ENCODE peak calls at places on chromosomes 6 and 20, in nine cellular contexts. One of them, this sample, is unnamed.

GRCh38 chr6:101203664-101204063 is 189.8 kb upstream of the GRIK2 start:
- DNase-seq in iris pigment epithelial cell: no peak
- DNase-seq in GM23248: no peak
- DNase-seq in DMS53: no peak
- DNase-seq in midbrain: no peak
- DNase-seq in mammary epithelial cell: no peak
- DNase-seq in anterior cingulate cortex: no peak
- DNase-seq in lower leg skin: no peak
- DNase-seq in suprapubic skin: no peak
- DNase-seq in this sample: no peak

GRCh38 chr6:44074383-44075136 is 52.7 kb downstream of the MRPL14 start:
- DNase-seq in iris pigment epithelial cell: peak; percentile 69
- DNase-seq in GM23248: peak; percentile 91
- DNase-seq in DMS53: no peak
- DNase-seq in midbrain: no peak
- DNase-seq in mammary epithelial cell: peak; percentile 83
- DNase-seq in anterior cingulate cortex: no peak
- DNase-seq in lower leg skin: peak; percentile 65
- DNase-seq in suprapubic skin: peak; percentile 88
- DNase-seq in this sample: peak; percentile 68

GRCh38 chr20:61256365-61256764 is 4.3 kb downstream of the CDH4 start:
- DNase-seq in iris pigment epithelial cell: no peak
- DNase-seq in GM23248: no peak
- DNase-seq in DMS53: no peak
- DNase-seq in midbrain: no peak
- DNase-seq in mammary epithelial cell: no peak
- DNase-seq in anterior cingulate cortex: no peak
- DNase-seq in lower leg skin: no peak
- DNase-seq in suprapubic skin: no peak
- DNase-seq in this sample: no peak

GRCh38 chr6:167056370-167056769 is 57.2 kb downstream of the CEP43 start:
- DNase-seq in iris pigment epithelial cell: peak; percentile 83
- DNase-seq in GM23248: no peak
- DNase-seq in DMS53: no peak
- DNase-seq in midbrain: no peak
- DNase-seq in mammary epithelial cell: peak; percentile 33
- DNase-seq in anterior cingulate cortex: no peak
- DNase-seq in lower leg skin: no peak
- DNase-seq in suprapubic skin: no peak
- DNase-seq in this sample: peak; percentile 49

GRCh38 chr20:25025091-25025861 is 32.7 kb downstream of the ACSS1 start:
- DNase-seq in iris pigment epithelial cell: no peak
- DNase-seq in GM23248: no peak
- DNase-seq in DMS53: no peak
- DNase-seq in midbrain: no peak
- DNase-seq in mammary epithelial cell: no peak
- DNase-seq in anterior cingulate cortex: no peak
- DNase-seq in lower leg skin: no peak
- DNase-seq in suprapubic skin: peak; percentile 23
- DNase-seq in this sample: no peak

GRCh38 chr6:138374230-138374629 is 3.5 kb upstream of the SMIM28 start:
- DNase-seq in iris pigment epithelial cell: no peak
- DNase-seq in GM23248: no peak
- DNase-seq in DMS53: no peak
- DNase-seq in midbrain: no peak
- DNase-seq in mammary epithelial cell: no peak
- DNase-seq in anterior cingulate cortex: no peak
- DNase-seq in lower leg skin: no peak
- DNase-seq in suprapubic skin: no peak
- DNase-seq in this sample: no peak

GRCh38 chr20:11181964-11182363 is 508.2 kb upstream of the JAG1 start:
- DNase-seq in iris pigment epithelial cell: no peak
- DNase-seq in GM23248: no peak
- DNase-seq in DMS53: no peak
- DNase-seq in midbrain: no peak
- DNase-seq in mammary epithelial cell: no peak
- DNase-seq in anterior cingulate cortex: no peak
- DNase-seq in lower leg skin: no peak
- DNase-seq in suprapubic skin: no peak
- DNase-seq in this sample: no peak

GRCh38 chr6:125835221-125835744 is 44.5 kb downstream of the NCOA7 start:
- DNase-seq in iris pigment epithelial cell: peak; percentile 93
- DNase-seq in GM23248: peak; percentile 73
- DNase-seq in DMS53: no peak
- DNase-seq in midbrain: peak; percentile 33
- DNase-seq in mammary epithelial cell: no peak
- DNase-seq in anterior cingulate cortex: no peak
- DNase-seq in lower leg skin: no peak
- DNase-seq in suprapubic skin: no peak
- DNase-seq in this sample: no peak

GRCh38 chr6:21438237-21438985 is 155.1 kb upstream of the SOX4 start:
- DNase-seq in iris pigment epithelial cell: peak; percentile 14
- DNase-seq in GM23248: no peak
- DNase-seq in DMS53: no peak
- DNase-seq in midbrain: no peak
- DNase-seq in mammary epithelial cell: peak; percentile 51
- DNase-seq in anterior cingulate cortex: no peak
- DNase-seq in lower leg skin: no peak
- DNase-seq in suprapubic skin: no peak
- DNase-seq in this sample: no peak

GRCh38 chr20:50563133-50563944 is 53.2 kb downstream of the PTPN1 start:
- DNase-seq in iris pigment epithelial cell: no peak
- DNase-seq in GM23248: no peak
- DNase-seq in DMS53: peak; percentile 20
- DNase-seq in midbrain: no peak
- DNase-seq in mammary epithelial cell: no peak
- DNase-seq in anterior cingulate cortex: no peak
- DNase-seq in lower leg skin: no peak
- DNase-seq in suprapubic skin: no peak
- DNase-seq in this sample: no peak

GRCh38 chr6:71473908-71474307 is 185.3 kb downstream of the OGFRL1 start:
- DNase-seq in iris pigment epithelial cell: peak; percentile 98
- DNase-seq in GM23248: peak; percentile 93
- DNase-seq in DMS53: peak; percentile 94
- DNase-seq in midbrain: no peak
- DNase-seq in mammary epithelial cell: peak; percentile 91
- DNase-seq in anterior cingulate cortex: no peak
- DNase-seq in lower leg skin: peak; percentile 89
- DNase-seq in suprapubic skin: peak; percentile 82
- DNase-seq in this sample: no peak

GRCh38 chr6:130676077-130676772 is 151.0 kb upstream of the SMLR1 start:
- DNase-seq in iris pigment epithelial cell: peak; percentile 7
- DNase-seq in GM23248: no peak
- DNase-seq in DMS53: peak; percentile 2
- DNase-seq in midbrain: no peak
- DNase-seq in mammary epithelial cell: no peak
- DNase-seq in anterior cingulate cortex: no peak
- DNase-seq in lower leg skin: no peak
- DNase-seq in suprapubic skin: no peak
- DNase-seq in this sample: no peak

GRCh38 chr20:11626551-11626950 is 291.1 kb upstream of the BTBD3 start:
- DNase-seq in iris pigment epithelial cell: no peak
- DNase-seq in GM23248: no peak
- DNase-seq in DMS53: peak; percentile 13
- DNase-seq in midbrain: no peak
- DNase-seq in mammary epithelial cell: no peak
- DNase-seq in anterior cingulate cortex: no peak
- DNase-seq in lower leg skin: no peak
- DNase-seq in suprapubic skin: no peak
- DNase-seq in this sample: no peak

GRCh38 chr6:163320402-163320801 is 94.1 kb upstream of the QKI start:
- DNase-seq in iris pigment epithelial cell: no peak
- DNase-seq in GM23248: no peak
- DNase-seq in DMS53: no peak
- DNase-seq in midbrain: no peak
- DNase-seq in mammary epithelial cell: no peak
- DNase-seq in anterior cingulate cortex: no peak
- DNase-seq in lower leg skin: no peak
- DNase-seq in suprapubic skin: no peak
- DNase-seq in this sample: no peak

GRCh38 chr20:38191654-38192053 is 26.6 kb upstream of the TGM2 start:
- DNase-seq in iris pigment epithelial cell: no peak
- DNase-seq in GM23248: no peak
- DNase-seq in DMS53: no peak
- DNase-seq in midbrain: no peak
- DNase-seq in mammary epithelial cell: no peak
- DNase-seq in anterior cingulate cortex: no peak
- DNase-seq in lower leg skin: no peak
- DNase-seq in suprapubic skin: no peak
- DNase-seq in this sample: no peak

GRCh38 chr20:3041818-3042504 is 1.5 kb upstream of the GNRH2 start:
- DNase-seq in iris pigment epithelial cell: peak; percentile 13
- DNase-seq in GM23248: no peak
- DNase-seq in DMS53: peak; percentile 92
- DNase-seq in midbrain: no peak
- DNase-seq in mammary epithelial cell: no peak
- DNase-seq in anterior cingulate cortex: no peak
- DNase-seq in lower leg skin: no peak
- DNase-seq in suprapubic skin: no peak
- DNase-seq in this sample: no peak

GRCh38 chr20:64188682-64189529 is 24.7 kb downstream of the MYT1 start:
- DNase-seq in iris pigment epithelial cell: peak; percentile 53
- DNase-seq in GM23248: peak; percentile 49
- DNase-seq in DMS53: peak; percentile 100
- DNase-seq in midbrain: peak; percentile 16
- DNase-seq in mammary epithelial cell: peak; percentile 92
- DNase-seq in anterior cingulate cortex: no peak
- DNase-seq in lower leg skin: no peak
- DNase-seq in suprapubic skin: no peak
- DNase-seq in this sample: no peak

GRCh38 chr20:38453941-38454340 is 18.7 kb upstream of the RALGAPB start:
- DNase-seq in iris pigment epithelial cell: peak; percentile 45
- DNase-seq in GM23248: no peak
- DNase-seq in DMS53: peak; percentile 49
- DNase-seq in midbrain: no peak
- DNase-seq in mammary epithelial cell: no peak
- DNase-seq in anterior cingulate cortex: no peak
- DNase-seq in lower leg skin: no peak
- DNase-seq in suprapubic skin: no peak
- DNase-seq in this sample: no peak

GRCh38 chr6:14770040-14770439 is 475.8 kb upstream of the JARID2 start:
- DNase-seq in iris pigment epithelial cell: no peak
- DNase-seq in GM23248: no peak
- DNase-seq in DMS53: no peak
- DNase-seq in midbrain: no peak
- DNase-seq in mammary epithelial cell: no peak
- DNase-seq in anterior cingulate cortex: no peak
- DNase-seq in lower leg skin: no peak
- DNase-seq in suprapubic skin: no peak
- DNase-seq in this sample: no peak

GRCh38 chr6:4732691-4733315 is 43.4 kb upstream of the CDYL start:
- DNase-seq in iris pigment epithelial cell: peak; percentile 93
- DNase-seq in GM23248: peak; percentile 99
- DNase-seq in DMS53: peak; percentile 62
- DNase-seq in midbrain: no peak
- DNase-seq in mammary epithelial cell: peak; percentile 95
- DNase-seq in anterior cingulate cortex: peak; percentile 14
- DNase-seq in lower leg skin: peak; percentile 23
- DNase-seq in suprapubic skin: no peak
- DNase-seq in this sample: no peak

GRCh38 chr6:131946404-131946991 is 4.7 kb downstream of the CCN2 start:
- DNase-seq in iris pigment epithelial cell: peak; percentile 65
- DNase-seq in GM23248: peak; percentile 53
- DNase-seq in DMS53: no peak
- DNase-seq in midbrain: no peak
- DNase-seq in mammary epithelial cell: no peak
- DNase-seq in anterior cingulate cortex: no peak
- DNase-seq in lower leg skin: no peak
- DNase-seq in suprapubic skin: no peak
- DNase-seq in this sample: no peak

This sample was measured in CD4-positive, CD25-positive, alpha-beta regulatory T cell.